ENCODE peak calls at places on chromosome 4, in five cellular contexts. K is upper lobe of left lung, B is stomach, E is endothelial cell of umbilical vein, U is H1. N is an unnamed sample. For H3K4me1, the result is how much of the 10 kb centered on the place peaks cover.

GRCh38 chr4:56626963-56627362 is 54.1 kb downstream of the HOPX start:
- DNase-seq in B (peak), E (peak), U (no peak), K (no peak), N (no peak)

GRCh38 chr4:5446595-5446994 is 261.8 kb downstream of the EVC2 start:
- DNase-seq in B (no peak), K (no peak), U (no peak), E (no peak), N (peak)

GRCh38 chr4:155530290-155530689 is 136.4 kb upstream of the GUCY1A1 start:
- DNase-seq in K (no peak), B (no peak), U (no peak), E (peak), N (no peak)

GRCh38 chr4:3276961-3277360 is 15.9 kb upstream of the RGS12 start:
- DNase-seq in B (peak), U (no peak), E (no peak), K (peak), N (no peak)

GRCh38 chr4:56641494-56642051 is 39.5 kb downstream of the HOPX start:
- DNase-seq in E (peak), B (no peak), K (no peak), U (no peak), N (no peak)

GRCh38 chr4:73311428-73311827 is 52.8 kb upstream of the ANKRD17 start:
- DNase-seq in K (no peak), U (no peak), B (no peak), E (peak), N (no peak)

GRCh38 chr4:189940178-189941004 is at the start of gene FRG1:
- DNase-seq in B (peak), K (peak), U (peak), E (peak), N (peak)

GRCh38 chr4:95386410-95386809 is 162.4 kb downstream of the UNC5C start:
- DNase-seq in B (no peak), E (no peak), U (no peak), K (no peak), N (no peak)

GRCh38 chr4:164571593-164572385 is 182.1 kb upstream of the SMIM31 start:
- DNase-seq in B (no peak), E (no peak), K (no peak), U (peak), N (no peak)

GRCh38 chr4:68373513-68373912 is 23.6 kb upstream of the YTHDC1 start:
- DNase-seq in K (peak), E (peak), B (peak), U (peak), N (peak)

GRCh38 chr4:98688416-98689290 is 30.2 kb upstream of the TSPAN5 start:
- DNase-seq in E (peak), U (no peak), K (no peak), B (no peak), N (no peak)

GRCh38 chr4:42280327-42281095 is 116.8 kb upstream of the SHISA3 start:
- DNase-seq in E (peak), U (no peak), B (no peak), K (no peak), N (no peak)

GRCh38 chr4:134089885-134090284 is 111.7 kb downstream of the PABPC4L start:
- DNase-seq in E (no peak), U (no peak), B (no peak), K (no peak), N (no peak)

GRCh38 chr4:119656986-119657635 is 28.5 kb upstream of the PDE5A start:
- DNase-seq in B (no peak), U (no peak), K (no peak), E (peak), N (no peak)

GRCh38 chr4:184933311-184933710 is 85.0 kb upstream of the HELT start:
- DNase-seq in U (no peak), B (no peak), E (no peak), K (no peak), N (no peak)

GRCh38 chr4:53322696-53323095 is 43.2 kb downstream of the SCFD2 start:
- DNase-seq in K (no peak), B (no peak), U (no peak), E (peak), N (no peak)

GRCh38 chr4:48342559-48342878 is 1.2 kb downstream of the SLAIN2 start:
- DNase-seq in B (no peak), E (peak), U (no peak), K (no peak), N (no peak)

GRCh38 chr4:126935784-126936183 is 697.0 kb upstream of the INTU start:
- DNase-seq in B (no peak), K (no peak), E (no peak), U (no peak), N (no peak)

GRCh38 chr4:2924286-2924685 is 38.9 kb downstream of the NOP14 start:
- DNase-seq in U (no peak), B (peak), K (no peak), E (no peak), N (peak)

GRCh38 chr4:48268956-48269860 is at the start of gene TEC:
- DNase-seq in E (peak), U (peak), B (peak), K (peak), N (no peak)

GRCh38 chr4:88219099-88219498 is 60.7 kb upstream of the ABCG2 start:
- DNase-seq in U (no peak), K (no peak), B (no peak), E (peak), N (no peak)

GRCh38 chr4:158590219-158590618 is 68.5 kb downstream of the RXFP1 start:
- DNase-seq in K (no peak), U (no peak), E (peak), B (no peak), N (no peak)

GRCh38 chr4:94534401-94535312 is 82.9 kb downstream of the PDLIM5 start:
- DNase-seq in U (no peak), K (no peak), E (no peak), B (no peak), N (no peak)

GRCh38 chr4:69860007-69860406 is at the start of gene SULT1E1:
- DNase-seq in E (peak), B (no peak), K (no peak), U (no peak), N (no peak)

GRCh38 chr4:45241976-45242375 is 515.6 kb upstream of the GNPDA2 start:
- DNase-seq in U (no peak), E (no peak), K (no peak), B (no peak), N (no peak)

GRCh38 chr4:98377626-98378025 is 116.4 kb downstream of the RAP1GDS1 start:
- DNase-seq in E (no peak), K (no peak), U (no peak), B (no peak), N (no peak)

GRCh38 chr4:124329134-124329533 is 383.4 kb downstream of the ANKRD50 start:
- DNase-seq in B (no peak), K (no peak), E (no peak), U (no peak), N (no peak)

GRCh38 chr4:9906996-9907395 is 114.3 kb downstream of the SLC2A9 start:
- DNase-seq in B (no peak), E (no peak), U (no peak), K (no peak), N (no peak)

GRCh38 chr4:44988011-44988410 is 261.7 kb upstream of the GNPDA2 start:
- DNase-seq in B (no peak), E (no peak), U (no peak), K (no peak), N (no peak)

GRCh38 chr4:42331914-42332368 is 65.3 kb upstream of the SHISA3 start:
- DNase-seq in K (no peak), E (peak), B (no peak), U (no peak), N (no peak)

GRCh38 chr4:10773010-10773409 is 88.4 kb upstream of the CLNK start:
- DNase-seq in B (no peak), E (no peak), U (no peak), K (no peak), N (no peak)

GRCh38 chr4:88953400-88953799 is 103.6 kb downstream of the FAM13A start:
- DNase-seq in B (no peak), K (no peak), E (no peak), U (no peak), N (no peak)

GRCh38 chr4:159175165-159175988 is 72.5 kb downstream of the RAPGEF2 start:
- DNase-seq in U (peak), K (peak), E (peak), B (peak), N (peak)

GRCh38 chr4:10582059-10582686 is 102.4 kb downstream of the CLNK start:
- DNase-seq in B (peak), U (no peak), E (peak), K (peak), N (no peak)

GRCh38 chr4:128574706-128575105 is 234.8 kb upstream of the JADE1 start:
- DNase-seq in E (peak), U (peak), B (peak), K (peak), N (peak)

GRCh38 chr4:89161841-89162240 is 50.5 kb downstream of the TIGD2 start:
- DNase-seq in K (no peak), U (no peak), E (no peak), B (no peak), N (no peak)

GRCh38 chr4:26372525-26373172 is 51.8 kb downstream of the RBPJ start:
- DNase-seq in E (peak), K (peak), B (no peak), U (no peak), N (no peak)

DNA sequence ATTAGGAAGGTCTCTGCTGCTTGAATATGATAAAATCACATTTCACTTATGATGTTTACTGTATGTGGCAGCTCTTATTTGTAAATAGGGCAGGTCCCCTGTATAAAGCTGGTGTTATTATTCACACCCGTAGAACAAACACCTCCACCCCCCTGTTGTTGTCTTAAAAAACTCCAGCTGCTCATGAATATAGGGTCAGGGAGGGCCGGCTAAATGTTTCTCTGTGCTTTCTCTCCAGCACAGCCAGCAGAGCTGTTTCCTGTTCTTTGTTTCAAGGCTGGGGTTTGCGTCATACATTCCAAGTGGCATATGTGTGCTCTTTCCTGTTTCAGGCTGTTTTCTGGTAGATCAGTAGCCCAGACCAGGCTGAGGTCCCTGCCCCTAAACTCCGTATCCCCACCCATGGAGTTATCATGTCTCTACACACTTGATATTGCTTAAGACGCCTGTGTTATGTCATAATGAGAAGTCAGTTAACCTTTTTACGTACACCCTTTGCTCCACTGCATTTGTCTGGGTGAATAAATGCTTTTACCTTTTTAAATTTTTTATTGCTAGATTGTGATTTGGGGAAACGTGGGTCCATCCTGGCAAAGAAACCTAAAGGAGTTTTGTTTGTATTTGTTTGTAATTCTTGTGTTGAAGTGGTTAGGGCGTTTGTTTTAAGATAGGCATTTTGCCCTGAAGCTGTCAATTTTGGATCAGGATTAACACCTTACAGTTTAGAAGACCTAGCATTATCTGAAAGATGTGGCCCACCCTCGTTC is 3.2 kb downstream of the KLF3 start:
- DNase-seq in E (peak), B (peak), K (peak), U (peak), N (no peak)
- H3K4me1 ChIP-seq in E (half or more), B (half or more), K (half or more), U (under half), N (half or more)

DNA sequence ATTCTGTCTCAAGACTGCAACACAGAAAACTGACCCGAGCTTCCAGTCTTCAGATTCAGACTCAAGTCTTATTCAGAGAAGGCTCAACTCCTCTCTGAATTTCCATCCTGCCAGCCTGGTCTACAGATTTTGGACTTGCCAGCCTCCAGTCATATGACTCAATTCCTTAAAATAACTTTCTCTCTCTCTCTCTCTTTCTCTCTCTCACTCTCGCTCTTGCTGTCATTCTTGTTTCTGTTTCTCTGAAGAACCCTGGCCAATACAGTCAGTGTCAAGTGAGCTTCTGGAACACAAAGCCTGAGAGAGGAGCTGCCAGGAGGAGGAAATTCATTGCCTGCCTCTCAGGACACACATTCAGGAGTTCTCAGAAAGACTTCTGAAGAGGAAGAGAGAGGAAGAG is 154.9 kb downstream of the PARM1 start:
- DNase-seq in K (no peak), U (no peak), B (no peak), E (no peak), N (no peak)
- TF ChIP-seq POLR2AphosphoS5 in K (no peak), U (no peak), B (no peak), E (no peak), N (no peak)

GRCh38 chr4:112636688-112637551 is at the start of the genes LARP7 and ZGRF1:
- DNase-seq in K (peak), U (peak), E (peak), B (peak), N (peak)
- H3K4me1 ChIP-seq in K (under half), U (under half), E (under half), B (under half), N (half or more)

DNA sequence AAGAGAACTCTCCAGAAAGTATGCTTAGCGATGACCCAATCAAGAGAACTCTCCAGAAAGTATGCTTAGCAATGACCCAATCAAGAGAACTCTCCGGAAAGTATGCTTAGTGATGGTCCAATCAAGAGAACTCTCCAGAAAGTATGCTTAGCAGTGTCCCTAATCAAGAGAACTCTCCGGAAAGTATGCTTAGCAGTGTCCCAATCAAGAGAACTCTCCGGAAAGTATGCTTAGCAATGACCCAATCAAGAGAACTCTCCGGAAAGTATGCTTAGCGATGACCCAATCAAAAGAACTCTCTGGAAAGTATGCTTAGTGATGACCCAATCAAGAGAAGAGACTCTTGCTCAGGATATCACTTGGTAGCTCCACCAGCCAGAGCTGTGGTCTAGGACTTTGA is 92.5 kb downstream of the AFAP1 start:
- DNase-seq in U (no peak), K (no peak), B (no peak), E (no peak), N (no peak)
- TF ChIP-seq POLR2AphosphoS5 in U (no peak), K (no peak), B (no peak), E (no peak), N (no peak)

DNA sequence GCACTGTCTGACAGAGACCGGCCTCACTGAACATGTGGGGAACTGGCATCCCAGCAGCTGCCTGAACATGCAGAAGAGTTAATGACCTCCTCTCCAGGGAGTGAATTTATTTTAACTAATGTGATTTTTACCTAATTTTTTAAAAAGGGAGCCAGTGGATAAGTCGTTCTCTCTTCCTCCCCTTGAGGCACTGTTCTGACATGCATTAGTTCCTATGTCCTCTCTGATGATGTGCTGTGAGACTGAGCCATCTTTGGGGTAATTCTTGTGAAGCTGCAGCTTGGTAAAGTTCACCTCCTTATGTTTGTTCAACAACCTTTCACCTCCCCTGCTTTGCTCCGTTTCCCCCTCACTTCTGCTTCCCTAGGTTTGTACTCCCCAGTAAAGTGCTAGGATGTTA is 139.7 kb downstream of the COL25A1 start:
- DNase-seq in U (no peak), E (no peak), B (no peak), K (no peak), N (no peak)
- H3K4me1 ChIP-seq in U (under half), E (under half), B (under half), K (under half), N (under half)

DNA sequence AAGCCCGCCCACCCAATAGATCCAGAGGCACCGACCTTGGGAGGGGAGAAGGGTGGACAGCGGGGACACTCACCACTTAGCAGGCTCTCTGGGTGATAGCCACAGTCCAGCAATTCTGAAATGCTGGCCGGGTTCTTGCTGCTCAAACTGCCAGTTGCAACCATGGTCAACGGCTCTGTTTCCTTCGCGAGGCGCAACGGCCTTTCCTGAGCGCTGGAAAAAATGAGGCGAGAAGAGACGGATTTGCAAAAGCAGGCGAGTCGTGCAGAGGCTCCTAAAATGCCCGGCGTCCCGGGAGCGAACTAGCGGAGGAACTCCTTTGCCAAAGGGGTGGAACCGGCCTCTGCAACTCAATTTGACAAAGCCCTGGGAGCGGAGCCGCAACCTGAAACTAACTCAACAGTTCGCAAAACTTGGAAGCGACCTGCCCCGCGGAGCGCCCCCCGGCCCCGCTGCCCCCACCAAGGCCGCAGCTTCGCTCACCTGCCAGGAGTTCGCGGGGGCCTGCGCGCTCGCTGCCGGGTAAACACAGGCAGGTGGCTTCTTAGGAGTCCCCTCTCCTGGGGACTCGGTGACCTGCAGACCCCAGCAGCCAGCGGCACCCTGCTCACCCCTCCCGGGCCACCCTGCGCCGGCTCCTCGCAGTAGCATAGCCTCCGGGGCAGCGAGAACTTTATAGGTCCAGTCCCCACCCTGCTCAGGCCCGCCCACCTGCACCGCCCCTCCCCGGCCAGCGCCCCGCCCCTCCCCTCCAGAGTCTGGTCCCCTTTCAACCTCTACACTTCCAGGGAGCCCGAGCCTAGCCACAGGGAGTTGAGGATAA is at the start of gene DDIT4L:
- DNase-seq in E (peak), B (peak), K (peak), U (no peak), N (peak)
- TF ChIP-seq POLR2AphosphoS5 in E (no peak), B (no peak), K (no peak), U (no peak), N (no peak)

GRCh38 chr4:1244978-1245471 is 3.9 kb downstream of the CTBP1 start:
- DNase-seq in K (peak), U (no peak), B (no peak), E (no peak), N (peak)

GRCh38 chr4:1244081-1244977 is 4.6 kb downstream of the CTBP1 start:
- DNase-seq in E (no peak), U (no peak), K (peak), B (no peak), N (peak)

GRCh38 chr4:1242506-1243450 is 6.2 kb downstream of the CTBP1 start:
- DNase-seq in E (no peak), K (peak), U (no peak), B (no peak), N (peak)

GRCh38 chr4:1241936-1242505 is 6.9 kb downstream of the CTBP1 start:
- DNase-seq in U (no peak), K (no peak), B (no peak), E (no peak), N (peak)

DNA sequence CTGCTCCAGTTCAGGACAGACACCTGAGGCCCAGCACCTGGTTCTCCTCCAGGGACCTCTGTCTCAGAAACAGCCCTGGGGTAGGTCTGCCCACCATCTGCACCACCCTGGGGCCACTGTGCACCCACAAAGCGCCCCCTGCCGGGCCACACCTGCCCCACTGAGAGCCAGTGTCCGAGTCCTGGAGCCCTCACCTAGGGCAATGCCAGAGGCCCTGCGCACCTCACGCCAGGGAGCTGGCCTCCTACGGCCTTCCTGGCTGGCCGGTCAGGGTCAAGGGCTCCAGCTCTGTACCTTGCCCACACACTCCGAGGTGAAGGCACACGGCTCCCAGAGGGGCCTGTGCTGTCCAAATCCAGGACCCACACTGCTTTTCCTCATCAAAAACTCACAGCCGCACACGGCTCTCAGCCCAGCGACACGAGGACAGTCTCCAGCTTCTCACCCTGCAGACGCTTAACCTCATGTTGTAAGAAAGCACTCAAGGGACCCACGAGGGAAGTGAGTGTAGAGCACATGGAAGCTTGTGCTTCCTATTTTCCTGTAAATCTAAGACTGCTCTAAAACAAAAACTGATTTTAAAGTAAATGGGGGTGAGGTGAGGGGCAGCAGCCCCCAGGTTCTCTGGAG is 5.4 kb downstream of the CTBP1 start:
- DNase-seq in E (no peak), U (no peak), B (no peak), K (peak), N (peak)
- H3K4me1 ChIP-seq in E (under half), U (under half), B (half or more), K (half or more), N (half or more)

GRCh38 chr4:146032234-146032860 is 93.7 kb upstream of the ZNF827 start:
- DNase-seq in K (no peak), E (no peak), B (no peak), U (no peak), N (no peak)
- TF ChIP-seq POLR2AphosphoS5 in K (no peak), E (no peak), B (no peak), U (no peak), N (no peak)

N was measured in spleen.